ENCODE peak calls at places on chromosomes 1 and 21, in ten cellular contexts. T is aorta, W is skeletal muscle cell, K is choroid plexus epithelial cell, A is cardiac fibroblast, J is fibroblast of lung, V is testis, C is tibial nerve, B is AG04450, Y is astrocyte of the spinal cord. F is an unnamed sample.

GRCh38 chr1:39849203-39849602 is 34.1 kb downstream of the TRIT1 start:
- DNase-seq in Y (no peak), T (no peak), V (no peak), J (no peak), B (no peak), C (no peak), A (no peak), K (no peak), W (no peak), F (no peak)

GRCh38 chr1:16155537-16156410 is at the start of gene EPHA2:
- DNase-seq in J (peak; percentile 92), C (peak; percentile 89), K (peak; percentile 83), A (peak; percentile 86), T (peak; percentile 94), W (no peak), Y (peak; percentile 89), B (peak; percentile 55), V (peak; percentile 95), F (peak; percentile 85)

GRCh38 chr21:16522512-16522911 is 792.7 kb downstream of the USP25 start:
- DNase-seq in J (peak; percentile 79), K (peak; percentile 82), C (no peak), W (peak; percentile 31), Y (peak; percentile 52), V (no peak), A (peak; percentile 34), B (peak; percentile 59), T (no peak), F (peak; percentile 86)

GRCh38 chr21:33036430-33037162 is 10.9 kb downstream of the OLIG2 start:
- DNase-seq in W (peak; percentile 28), A (peak; percentile 74), K (peak; percentile 42), T (peak; percentile 66), V (no peak), B (peak; percentile 18), C (no peak), J (peak; percentile 75), Y (peak; percentile 60), F (peak; percentile 44)

GRCh38 chr1:188689542-188689941 is 1788.1 kb downstream of the BRINP3 start:
- DNase-seq in C (no peak), K (peak; percentile 64), W (no peak), T (no peak), V (no peak), J (peak; percentile 13), A (no peak), Y (peak; percentile 66), B (no peak), F (no peak)

GRCh38 chr21:17466166-17466565 is 46.7 kb upstream of the CXADR start:
- DNase-seq in J (peak; percentile 87), B (no peak), Y (peak; percentile 75), K (peak; percentile 71), W (no peak), C (no peak), T (no peak), V (no peak), A (peak; percentile 60), F (peak; percentile 80)

GRCh38 chr1:211345719-211346118 is 19.1 kb downstream of the TRAF5 start:
- DNase-seq in B (no peak), K (peak; percentile 36), C (no peak), T (no peak), A (no peak), Y (peak; percentile 24), J (peak; percentile 49), W (no peak), V (no peak), F (no peak)

GRCh38 chr1:32639489-32640075 is 10.8 kb downstream of the ZBTB8OS start:
- DNase-seq in W (no peak), C (no peak), B (no peak), A (no peak), Y (peak; percentile 13), T (no peak), J (peak; percentile 69), V (no peak), K (no peak), F (no peak)

GRCh38 chr1:23282967-23283366 is 61.1 kb downstream of the HNRNPR start:
- DNase-seq in K (peak; percentile 77), J (peak; percentile 82), A (peak; percentile 82), C (no peak), T (no peak), W (peak; percentile 46), V (no peak), Y (peak; percentile 74), B (peak; percentile 16), F (peak; percentile 81)

GRCh38 chr1:4060850-4061249 is 160.8 kb upstream of the C1orf174 start:
- DNase-seq in Y (no peak), J (no peak), W (no peak), V (no peak), K (no peak), T (no peak), B (no peak), C (no peak), A (no peak), F (no peak)

GRCh38 chr1:35708179-35708891 is 10.3 kb downstream of the C1orf216 start:
- DNase-seq in C (no peak), J (peak; percentile 15), W (no peak), V (no peak), A (no peak), K (no peak), T (no peak), B (no peak), Y (no peak), F (no peak)

GRCh38 chr21:14064296-14064645 is 146.5 kb downstream of the LIPI start:
- DNase-seq in T (no peak), B (no peak), Y (no peak), J (no peak), K (no peak), C (no peak), V (no peak), A (no peak), W (no peak), F (no peak)
- H3K4me3 ChIP-seq in T (no peak overlapping the region), B (no peak overlapping the region), Y (no peak overlapping the region), J (no peak overlapping the region), K (no peak overlapping the region), C (no peak overlapping the region), V (peak overlapping the region; percentile 46), A (no peak overlapping the region), W (no peak overlapping the region), F (no peak overlapping the region)

DNA sequence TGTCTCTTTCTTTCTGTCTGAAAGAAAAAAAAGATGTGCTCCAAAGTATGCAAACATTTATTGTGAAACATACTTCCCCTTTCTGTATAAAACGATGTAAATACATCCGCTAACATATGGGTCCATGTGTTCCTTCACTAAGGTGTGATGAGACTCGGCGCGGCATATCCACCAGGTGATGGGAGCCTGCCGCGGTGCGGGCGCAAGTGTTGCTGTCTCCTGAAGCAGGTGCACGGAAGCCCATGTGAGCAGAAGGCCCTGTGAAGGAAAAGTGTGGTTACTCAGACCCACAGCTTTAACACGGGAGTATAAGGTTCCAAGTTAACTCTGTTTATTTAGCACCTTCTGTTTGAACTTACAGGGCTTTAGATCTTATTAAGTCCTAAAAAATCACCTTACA is 466.6 kb upstream of the C1orf87 start:
- DNase-seq in W (no peak), B (no peak), T (no peak), A (no peak), Y (no peak), K (no peak), C (no peak), V (no peak), J (no peak), F (no peak)
- H3K4me3 ChIP-seq in W (no peak overlapping the region), B (no peak overlapping the region), T (no peak overlapping the region), A (no peak overlapping the region), Y (no peak overlapping the region), K (no peak overlapping the region), C (no peak overlapping the region), V (no peak overlapping the region), J (no peak overlapping the region), F (no peak overlapping the region)

GRCh38 chr21:46099476-46099875 is 1.6 kb downstream of the COL6A2 start:
- DNase-seq in C (peak; percentile 13), V (peak; percentile 21), Y (no peak), A (peak; percentile 53), B (no peak), J (no peak), K (peak; percentile 52), W (no peak), T (peak; percentile 63), F (no peak)
- H3K4me3 ChIP-seq in C (peak overlapping the region; percentile 52), V (peak overlapping the region; percentile 74), Y (peak overlapping the region; percentile 77), A (peak overlapping the region; percentile 75), B (peak overlapping the region; percentile 79), J (peak overlapping the region; percentile 90), K (peak overlapping the region; percentile 60), W (peak overlapping the region; percentile 57), T (peak overlapping the region; percentile 81), F (no peak overlapping the region)

GRCh38 chr1:204465469-204466415 is 28.9 kb downstream of the PIK3C2B start:
- DNase-seq in W (no peak), Y (no peak), K (peak; percentile 11), J (peak; percentile 15), C (no peak), A (no peak), T (peak; percentile 71), B (no peak), V (no peak), F (no peak)
- H3K4me3 ChIP-seq in W (no peak overlapping the region), Y (no peak overlapping the region), K (no peak overlapping the region), J (no peak overlapping the region), C (no peak overlapping the region), A (no peak overlapping the region), T (no peak overlapping the region), B (no peak overlapping the region), V (no peak overlapping the region), F (no peak overlapping the region)

GRCh38 chr21:46096596-46096981 is 1.3 kb upstream of the COL6A2 start:
- DNase-seq in B (no peak), A (no peak), C (no peak), K (no peak), J (no peak), T (no peak), W (no peak), V (no peak), Y (no peak), F (no peak)

GRCh38 chr21:46097826-46098286 is at the start of gene COL6A2:
- DNase-seq in Y (peak; percentile 67), C (no peak), A (peak; percentile 58), V (peak; percentile 67), W (no peak), T (peak; percentile 75), J (peak; percentile 59), B (no peak), K (peak; percentile 59), F (no peak)

GRCh38 chr21:46095814-46096595 is 1.9 kb upstream of the COL6A2 start:
- DNase-seq in B (no peak), A (no peak), T (no peak), V (no peak), C (no peak), K (no peak), Y (no peak), W (no peak), J (no peak), F (no peak)

GRCh38 chr21:46098303-46099141 is 610 bp downstream of the COL6A2 start:
- DNase-seq in B (no peak), C (no peak), J (no peak), A (no peak), V (peak; percentile 8), K (no peak), Y (no peak), W (no peak), T (peak; percentile 54), F (no peak)

GRCh38 chr21:46096997-46097825 is 701 bp upstream of the COL6A2 start:
- DNase-seq in A (no peak), B (no peak), W (no peak), V (peak; percentile 13), C (no peak), K (no peak), J (no peak), T (peak; percentile 58), Y (no peak), F (no peak)
- H3K4me3 ChIP-seq in A (peak overlapping the region; percentile 46), B (peak overlapping the region; percentile 79), W (peak overlapping the region; percentile 57), V (peak overlapping the region; percentile 74), C (peak overlapping the region; percentile 52), K (peak overlapping the region; percentile 70), J (peak overlapping the region; percentile 36), T (peak overlapping the region; percentile 98), Y (peak overlapping the region; percentile 77), F (no peak overlapping the region)

F was measured in bronchial epithelial cell.